ENCODE peak calls at places on chromosomes 6 and 20, in ten cellular contexts. B is A549, O is cardiac fibroblast, W is HepG2, M is esophagus squamous epithelium, G is colonic mucosa, S is fibroblast of pulmonary artery, Q is tibial artery, R is IMR-90, Y is tibial nerve. V is an unnamed sample.

GRCh38 chr6:156779206-156780116 is 2.3 kb downstream of the ARID1B start:
- DNase-seq in Q (peak), Y (peak), B (no peak), S (no peak), M (no peak), G (peak), O (peak), R (no peak), W (peak), V (peak)

GRCh38 chr6:41073968-41074691 is 1.4 kb downstream of the NFYA start:
- DNase-seq in R (peak), O (peak), W (no peak), S (peak), B (no peak), G (no peak), M (no peak), Y (no peak), Q (no peak), V (no peak)

GRCh38 chr6:17280552-17281090 is 540 bp upstream of the RBM24 start:
- DNase-seq in Y (peak), M (no peak), O (no peak), R (no peak), S (peak), Q (peak), G (peak), B (no peak), W (no peak), V (peak)

GRCh38 chr20:9699181-9699580 is 139.7 kb downstream of the PAK5 start:
- DNase-seq in O (no peak), S (no peak), R (peak), Y (no peak), B (no peak), W (no peak), G (no peak), Q (no peak), M (no peak), V (no peak)

GRCh38 chr6:158706369-158706982 is 56.6 kb downstream of the SYTL3 start:
- DNase-seq in G (peak), B (peak), Q (peak), R (peak), S (peak), W (peak), O (peak), Y (peak), M (no peak), V (peak)

GRCh38 chr6:2155206-2155605 is 90.2 kb downstream of the GMDS start:
- DNase-seq in S (no peak), Q (no peak), Y (no peak), M (no peak), O (no peak), B (no peak), R (no peak), G (no peak), W (no peak), V (no peak)

GRCh38 chr20:49323622-49324238 is 45.9 kb upstream of the ZNFX1 start:
- DNase-seq in M (no peak), B (no peak), W (peak), S (peak), Y (peak), R (peak), Q (no peak), O (peak), G (no peak), V (no peak)

GRCh38 chr6:154605207-154605877 is 94.9 kb upstream of the CNKSR3 start:
- DNase-seq in Q (no peak), B (no peak), S (no peak), Y (no peak), W (no peak), M (no peak), O (no peak), R (no peak), G (no peak), V (no peak)

GRCh38 chr6:138157986-138158638 is 3.6 kb upstream of the ARFGEF3 start:
- DNase-seq in W (no peak), M (no peak), S (peak), B (no peak), O (peak), G (no peak), Q (no peak), R (no peak), Y (no peak), V (no peak)

GRCh38 chr6:10248378-10248843 is 166.5 kb downstream of the TFAP2A start:
- DNase-seq in O (peak), Q (no peak), S (peak), W (no peak), G (no peak), Y (no peak), M (no peak), R (peak), B (no peak), V (no peak)

GRCh38 chr6:155248021-155249001 is 15.5 kb upstream of the CLDN20 start:
- DNase-seq in W (peak), S (peak), B (peak), Q (no peak), O (peak), Y (peak), M (no peak), R (peak), G (peak), V (peak)

GRCh38 chr6:73144516-73144915 is 80.8 kb downstream of the KHDC1L start:
- DNase-seq in O (no peak), Q (no peak), W (no peak), G (no peak), R (peak), M (no peak), Y (no peak), B (no peak), S (no peak), V (no peak)

GRCh38 chr6:36914227-36914794 is 28.6 kb downstream of the C6orf89 start:
- DNase-seq in M (no peak), B (peak), S (peak), G (peak), R (peak), Q (no peak), Y (no peak), W (peak), O (peak), V (no peak)

GRCh38 chr6:30880563-30881252 is 3.6 kb upstream of the DDR1 start:
- DNase-seq in W (no peak), B (no peak), O (no peak), S (no peak), G (no peak), M (no peak), Q (no peak), R (no peak), Y (no peak), V (peak)

GRCh38 chr6:145310116-145310515 is 425.2 kb downstream of the EPM2A start:
- DNase-seq in Q (no peak), B (no peak), O (peak), Y (no peak), R (peak), G (no peak), W (no peak), S (peak), M (no peak), V (no peak)

GRCh38 chr20:3786126-3786484 is 435 bp downstream of the CENPB start:
- DNase-seq in B (no peak), W (no peak), M (no peak), R (peak), Y (no peak), O (peak), G (no peak), Q (peak), S (peak), V (no peak)

GRCh38 chr20:17680128-17680835 is 1.8 kb downstream of the RRBP1 start:
- DNase-seq in W (peak), S (peak), G (peak), M (no peak), B (peak), O (peak), Y (peak), R (peak), Q (peak), V (no peak)

GRCh38 chr20:24770628-24771556 is 178.2 kb upstream of the CST7 start:
- DNase-seq in R (no peak), S (no peak), Y (no peak), W (no peak), Q (peak), B (no peak), O (no peak), G (no peak), M (no peak), V (peak)

GRCh38 chr6:133923938-133924593 is 29.0 kb upstream of the TBPL1 start:
- DNase-seq in W (peak), G (peak), M (no peak), Q (peak), S (peak), R (peak), Y (peak), B (peak), O (peak), V (peak)

GRCh38 chr6:50123686-50124085 is 74.0 kb upstream of the DEFB112 start:
- DNase-seq in G (no peak), Y (no peak), S (no peak), O (no peak), B (no peak), R (no peak), W (no peak), Q (no peak), M (no peak), V (no peak)

GRCh38 chr6:27986928-27987725 is 30.1 kb downstream of the OR2B6 start:
- DNase-seq in S (peak), G (no peak), Y (no peak), W (no peak), Q (no peak), O (peak), R (peak), B (no peak), M (no peak), V (no peak)

GRCh38 chr6:136945072-136945471 is 23.0 kb downstream of the SLC35D3 start:
- DNase-seq in O (no peak), M (no peak), Y (no peak), B (no peak), R (no peak), S (no peak), W (no peak), G (no peak), Q (no peak), V (no peak)

GRCh38 chr6:155120034-155120433 is 124.9 kb downstream of the TIAM2 start:
- DNase-seq in R (no peak), O (no peak), W (no peak), B (no peak), Y (no peak), G (no peak), S (no peak), M (no peak), Q (no peak), V (no peak)

GRCh38 chr20:9884061-9884460 is 45.2 kb upstream of the PAK5 start:
- DNase-seq in S (no peak), M (no peak), Y (no peak), B (no peak), G (no peak), Q (no peak), W (no peak), R (no peak), O (no peak), V (no peak)

GRCh38 chr6:3252861-3253596 is 5.7 kb upstream of the PSMG4 start:
- DNase-seq in O (no peak), M (no peak), S (no peak), B (no peak), Y (no peak), Q (no peak), W (no peak), R (no peak), G (no peak), V (no peak)

GRCh38 chr6:54299542-54300269 is 8.5 kb upstream of the TINAG start:
- DNase-seq in O (peak), M (no peak), Y (no peak), Q (no peak), W (no peak), B (no peak), S (peak), R (peak), G (no peak), V (no peak)

GRCh38 chr6:33280539-33280938 is 3.6 kb downstream of the B3GALT4 start:
- DNase-seq in S (no peak), R (no peak), G (no peak), M (no peak), W (no peak), B (no peak), Y (no peak), O (no peak), Q (no peak), V (no peak)

GRCh38 chr20:25389381-25389857 is 1.2 kb downstream of the ABHD12 start:
- DNase-seq in R (peak), W (no peak), Y (no peak), O (peak), Q (no peak), M (no peak), S (peak), B (no peak), G (peak), V (no peak)

GRCh38 chr6:25448965-25449538 is 169.9 kb downstream of the CARMIL1 start:
- DNase-seq in R (no peak), M (no peak), G (no peak), S (no peak), W (no peak), O (no peak), B (no peak), Y (no peak), Q (no peak), V (no peak)

GRCh38 chr6:169251822-169252804 is 1.5 kb downstream of the THBS2 start:
- DNase-seq in Q (peak), Y (no peak), O (no peak), M (no peak), B (no peak), G (no peak), R (no peak), S (no peak), W (no peak), V (no peak)

GRCh38 chr6:169249057-169249456 is 4.6 kb downstream of the THBS2 start:
- DNase-seq in G (no peak), Y (no peak), B (no peak), Q (peak), O (no peak), S (no peak), W (no peak), R (no peak), M (no peak), V (no peak)

GRCh38 chr6:169248521-169248971 is 5.1 kb downstream of the THBS2 start:
- DNase-seq in Q (peak), M (no peak), R (no peak), O (no peak), W (no peak), G (no peak), S (no peak), B (no peak), Y (no peak), V (no peak)

GRCh38 chr6:169251371-169251802 is 2.3 kb downstream of the THBS2 start:
- DNase-seq in R (no peak), Q (no peak), B (no peak), S (no peak), G (no peak), W (no peak), Y (no peak), M (no peak), O (peak), V (no peak)

DNA sequence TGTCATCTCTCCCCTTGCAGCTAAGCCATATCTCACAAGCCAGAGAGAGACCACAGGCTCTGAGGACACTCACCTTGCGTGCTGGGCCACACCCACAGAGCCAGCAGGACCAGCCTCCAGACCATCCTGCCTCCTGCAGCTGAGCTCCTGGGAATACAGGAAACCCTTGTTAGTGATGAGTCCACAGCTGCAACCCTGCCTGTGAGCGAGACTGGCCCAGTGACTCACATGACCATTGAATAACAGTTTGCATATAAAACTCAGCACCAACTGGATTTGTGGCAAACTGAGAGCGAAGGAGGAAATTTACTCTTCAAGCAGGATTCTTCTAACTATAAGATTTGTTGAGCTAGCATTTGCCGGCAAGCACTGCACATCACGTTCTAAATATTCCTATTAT is 3.0 kb downstream of the THBS2 start:
- DNase-seq in Q (peak), W (no peak), B (peak), O (peak), M (no peak), G (no peak), S (peak), Y (no peak), R (peak), V (peak)
- H3K4me3 ChIP-seq in Q (peak), W (no peak), B (no peak), O (peak), M (peak), G (no peak), S (peak), Y (peak), R (no peak), V (peak)

GRCh38 chr6:12393100-12393499 is 102.9 kb downstream of the EDN1 start:
- DNase-seq in R (no peak), S (no peak), O (peak), M (no peak), B (no peak), G (no peak), Q (no peak), Y (no peak), W (no peak), V (no peak)
- TF ChIP-seq CTCF in R (no peak), S (no peak), O (no peak), M (no peak), B (no peak), G (no peak), Q (no peak), Y (no peak), W (no peak), V (no peak)

DNA sequence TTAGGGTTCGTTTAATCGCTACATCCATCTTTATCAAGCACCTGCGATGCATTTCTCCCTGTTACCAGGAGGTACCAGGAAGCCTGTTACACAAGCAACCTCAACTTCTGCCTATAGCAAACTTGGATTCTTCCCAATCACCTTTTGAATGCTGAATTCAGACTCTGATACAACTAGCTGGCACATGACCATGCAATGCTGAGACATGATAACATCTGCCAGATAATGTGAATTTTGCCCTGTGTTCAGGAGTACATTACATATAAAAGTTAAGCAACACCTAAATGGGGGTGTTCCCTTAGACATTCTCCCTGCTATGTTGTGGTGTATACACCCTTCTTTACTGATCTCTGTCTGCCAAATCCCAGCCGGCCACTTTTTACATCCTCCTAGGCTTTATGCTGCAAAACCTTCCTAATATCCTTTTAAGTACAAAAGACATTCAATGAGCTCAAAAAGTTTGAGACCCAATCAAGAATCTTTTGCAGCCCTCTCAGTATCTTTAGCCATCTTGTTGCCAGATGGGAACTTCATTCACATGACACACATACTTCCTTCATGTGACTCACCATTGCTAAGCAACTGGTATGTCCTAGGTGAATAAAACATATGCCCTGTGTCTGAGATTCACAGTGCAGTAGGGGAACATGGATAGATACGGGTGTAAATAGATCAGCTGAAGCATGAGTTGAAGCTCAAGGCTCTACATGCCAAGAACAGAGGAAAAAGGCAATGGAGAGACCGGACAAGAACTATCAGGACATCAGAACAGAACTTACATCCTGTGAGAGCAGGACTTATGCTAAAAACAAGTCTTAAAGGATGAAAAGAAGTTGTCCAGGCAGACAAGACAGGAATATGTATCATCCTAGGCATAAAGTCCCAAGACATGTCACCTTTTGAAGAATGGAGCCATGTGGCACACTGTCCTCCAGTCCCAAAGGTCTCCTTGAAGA is 84.3 kb downstream of the ZHX3 start:
- DNase-seq in G (no peak), O (peak), M (no peak), W (no peak), R (peak), S (peak), B (peak), Q (no peak), Y (no peak), V (no peak)
- H3K4me3 ChIP-seq in G (no peak), O (no peak), M (peak), W (no peak), R (no peak), S (no peak), B (peak), Q (no peak), Y (no peak), V (no peak)

GRCh38 chr6:52232990-52233389 is 11.3 kb downstream of the IL17F start:
- DNase-seq in B (no peak), S (no peak), M (no peak), G (no peak), Q (no peak), O (no peak), W (no peak), Y (no peak), R (no peak), V (no peak)

GRCh38 chr6:52230685-52231084 is 13.6 kb downstream of the IL17F start:
- DNase-seq in R (no peak), M (no peak), Y (no peak), S (no peak), G (no peak), Q (no peak), O (no peak), W (no peak), B (no peak), V (no peak)

GRCh38 chr6:52231411-52232127 is 12.7 kb downstream of the IL17F start:
- DNase-seq in Q (no peak), M (no peak), W (no peak), Y (no peak), B (no peak), G (no peak), R (no peak), S (no peak), O (no peak), V (no peak)

GRCh38 chr6:52233975-52234823 is 10.1 kb downstream of the IL17F start:
- DNase-seq in S (peak), O (peak), W (peak), G (peak), R (peak), B (peak), Q (no peak), Y (no peak), M (no peak), V (no peak)
- TF ChIP-seq CTCF in S (peak), O (peak), W (peak), G (peak), R (peak), B (peak), Q (no peak), Y (peak), M (peak), V (no peak)

GRCh38 chr6:130674604-130675003 is 152.6 kb upstream of the SMLR1 start:
- DNase-seq in Y (no peak), Q (no peak), O (peak), M (no peak), B (no peak), G (no peak), S (peak), W (no peak), R (no peak), V (no peak)

GRCh38 chr6:130672153-130672552 is 155.1 kb upstream of the SMLR1 start:
- DNase-seq in M (no peak), Y (no peak), B (no peak), G (no peak), O (no peak), Q (no peak), W (no peak), R (no peak), S (no peak), V (no peak)

GRCh38 chr6:130671119-130672104 is 155.8 kb upstream of the SMLR1 start:
- DNase-seq in Y (peak), G (no peak), M (no peak), R (peak), Q (no peak), W (no peak), S (peak), O (peak), B (no peak), V (no peak)

GRCh38 chr6:130666796-130667195 is 160.4 kb upstream of the SMLR1 start:
- DNase-seq in W (no peak), B (no peak), S (no peak), O (no peak), G (no peak), Y (no peak), R (no peak), Q (no peak), M (no peak), V (no peak)

DNA sequence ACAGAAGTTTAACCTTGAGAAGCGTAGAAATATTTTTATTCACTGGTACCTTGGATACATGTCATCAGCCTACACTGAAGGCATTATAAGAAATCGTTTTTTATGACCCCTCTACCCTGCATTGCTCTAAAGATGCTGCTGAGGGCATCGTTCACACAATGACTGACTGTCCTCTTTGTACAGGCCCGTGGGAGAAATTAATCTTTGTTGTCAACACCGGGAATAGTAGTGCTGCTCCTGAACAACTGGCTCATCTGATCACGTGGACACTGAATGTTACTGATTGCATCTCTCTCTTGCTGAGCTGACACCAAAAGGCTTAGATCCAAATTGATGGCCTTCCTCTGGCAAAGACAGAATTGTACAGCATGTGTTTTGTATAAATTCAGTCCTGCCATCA is 157.1 kb upstream of the SMLR1 start:
- DNase-seq in Q (no peak), W (peak), R (no peak), G (no peak), M (no peak), B (no peak), Y (no peak), O (no peak), S (no peak), V (no peak)
- H3K4me3 ChIP-seq in Q (no peak), W (no peak), R (no peak), G (no peak), M (no peak), B (no peak), Y (no peak), O (no peak), S (no peak), V (no peak)

GRCh38 chr6:126176266-126176665 is 163.6 kb upstream of the CENPW start:
- DNase-seq in O (peak), B (no peak), W (peak), Y (no peak), S (peak), Q (no peak), G (no peak), R (peak), M (no peak), V (no peak)
- TF ChIP-seq CTCF in O (peak), B (peak), W (peak), Y (no peak), S (peak), Q (no peak), G (no peak), R (no peak), M (no peak), V (no peak)

GRCh38 chr6:29725981-29726380 is 2.7 kb downstream of the HLA-F start:
- DNase-seq in R (no peak), W (no peak), B (no peak), G (no peak), Y (no peak), Q (peak), M (no peak), O (no peak), S (no peak), V (no peak)
- H3K4me3 ChIP-seq in R (no peak), W (no peak), B (no peak), G (peak), Y (no peak), Q (no peak), M (peak), O (no peak), S (no peak), V (no peak)

V was measured in dorsolateral prefrontal cortex.